ENCODE peak calls at places on chromosomes 12 and 14, in ten cellular contexts. N is PC-9; B is prostate gland; K is psoas muscle; Z is adrenal gland; C is A549; D is fibroblast of lung; H is heart right ventricle; I is cardiac muscle cell; F is CD8-positive, alpha-beta T cell. T is an unnamed sample.

GRCh38 chr12:6278439-6279255 is 31.8 kb upstream of the PLEKHG6 start:
- DNase-seq in N (peak; percentile 99), B (peak; percentile 84), K (peak; percentile 93), Z (peak; percentile 87), C (peak; percentile 71), D (peak; percentile 74), H (peak; percentile 88), I (peak; percentile 87), F (peak; percentile 93), T (peak; percentile 92)

GRCh38 chr14:56247495-56248087 is 129.4 kb downstream of the PELI2 start:
- DNase-seq in N (no peak), B (no peak), K (no peak), Z (peak; percentile 15), C (no peak), D (peak; percentile 25), H (no peak), I (peak; percentile 35), F (no peak), T (no peak)

GRCh38 chr12:29041621-29042020 is 107.5 kb upstream of the FAR2 start:
- DNase-seq in N (no peak), B (no peak), K (no peak), Z (no peak), C (no peak), D (peak; percentile 88), H (no peak), I (peak; percentile 72), F (no peak), T (no peak)

GRCh38 chr12:7501031-7501585 is 2.5 kb downstream of the CD163 start:
- DNase-seq in N (peak; percentile 9), B (no peak), K (no peak), Z (no peak), C (no peak), D (peak; percentile 9), H (no peak), I (no peak), F (no peak), T (no peak)

GRCh38 chr12:94938583-94938982 is 64.9 kb downstream of the NDUFA12 start:
- DNase-seq in N (no peak), B (no peak), K (no peak), Z (no peak), C (no peak), D (no peak), H (no peak), I (no peak), F (no peak), T (no peak)

GRCh38 chr12:24418157-24418556 is 468.7 kb upstream of the SOX5 start:
- DNase-seq in N (no peak), B (no peak), K (no peak), Z (no peak), C (no peak), D (peak; percentile 61), H (no peak), I (no peak), F (no peak), T (no peak)

GRCh38 chr12:89524201-89525001 is at the start of gene GALNT4:
- DNase-seq in N (peak; percentile 82), B (peak; percentile 86), K (peak; percentile 91), Z (peak; percentile 89), C (peak; percentile 95), D (peak; percentile 84), H (peak; percentile 83), I (peak; percentile 92), F (peak; percentile 82), T (peak; percentile 92)

GRCh38 chr14:66395300-66395699 is 90.9 kb upstream of the CCDC196 start:
- DNase-seq in N (peak; percentile 10), B (no peak), K (no peak), Z (no peak), C (no peak), D (no peak), H (no peak), I (no peak), F (no peak), T (no peak)

GRCh38 chr14:71720978-71721624 is 211.1 kb upstream of the RGS6 start:
- DNase-seq in N (peak; percentile 7), B (no peak), K (no peak), Z (peak; percentile 67), C (peak; percentile 43), D (peak; percentile 81), H (no peak), I (peak; percentile 91), F (no peak), T (no peak)

GRCh38 chr14:104436047-104436531 is 143.5 kb upstream of the C14orf180 start:
- DNase-seq in N (no peak), B (no peak), K (peak; percentile 80), Z (peak; percentile 65), C (no peak), D (peak; percentile 17), H (peak; percentile 86), I (peak; percentile 95), F (no peak), T (peak; percentile 74)

GRCh38 chr12:12613334-12613733 is 1.7 kb downstream of the CREBL2 start:
- DNase-seq in N (no peak), B (no peak), K (no peak), Z (no peak), C (no peak), D (no peak), H (no peak), I (no peak), F (no peak), T (no peak)

GRCh38 chr12:664779-665092 is 1.5 kb upstream of the NINJ2 start:
- DNase-seq in N (no peak), B (no peak), K (no peak), Z (no peak), C (no peak), D (no peak), H (no peak), I (no peak), F (no peak), T (no peak)

GRCh38 chr12:661720-662486 is 1.3 kb downstream of the NINJ2 start:
- DNase-seq in N (no peak), B (no peak), K (no peak), Z (no peak), C (no peak), D (no peak), H (peak; percentile 52), I (no peak), F (no peak), T (no peak)

GRCh38 chr12:664075-664778 is 982 bp upstream of the NINJ2 start:
- DNase-seq in N (no peak), B (no peak), K (no peak), Z (no peak), C (no peak), D (no peak), H (no peak), I (no peak), F (no peak), T (no peak)

GRCh38 chr12:663293-663871 is at the start of gene NINJ2:
- DNase-seq in N (no peak), B (no peak), K (no peak), Z (no peak), C (no peak), D (no peak), H (peak; percentile 25), I (peak; percentile 44), F (no peak), T (no peak)

GRCh38 chr12:662541-663292 is 528 bp downstream of the NINJ2 start:
- DNase-seq in N (no peak), B (no peak), K (no peak), Z (no peak), C (no peak), D (peak; percentile 25), H (no peak), I (peak; percentile 61), F (no peak), T (no peak)
- H3K4me3 ChIP-seq in N (no peak overlapping the region), B (no peak overlapping the region), K (peak overlapping the region; percentile 15), Z (no peak overlapping the region), C (no peak overlapping the region), D (no peak overlapping the region), H (peak overlapping the region; percentile 38), I (no peak overlapping the region), F (no peak overlapping the region), T (peak overlapping the region; percentile 14)

GRCh38 chr14:60980811-60981625 is at the start of the genes SLC38A6 and TRMT5:
- DNase-seq in N (peak; percentile 95), B (peak; percentile 94), K (peak; percentile 97), Z (peak; percentile 93), C (peak; percentile 87), D (peak; percentile 98), H (peak; percentile 92), I (peak; percentile 98), F (peak; percentile 94), T (peak; percentile 94)
- H3K27ac ChIP-seq in N (peak within 1 kb of the TSS; percentile 78), B (peak within 1 kb of the TSS; percentile 86), K (peak within 1 kb of the TSS; percentile 98), Z (peak within 1 kb of the TSS; percentile 88), C (peak within 1 kb of the TSS; percentile 95), D (peak within 1 kb of the TSS; percentile 95), H (peak within 1 kb of the TSS; percentile 78), I (peak within 1 kb of the TSS; percentile 59), F (peak within 1 kb of the TSS; percentile 92), T (peak within 1 kb of the TSS; percentile 91)

GRCh38 chr14:96129128-96129736 is 75.4 kb upstream of the BDKRB2 start:
- DNase-seq in N (no peak), B (no peak), K (no peak), Z (no peak), C (no peak), D (no peak), H (no peak), I (no peak), F (no peak), T (no peak)

GRCh38 chr14:96130391-96130790 is 74.2 kb upstream of the BDKRB2 start:
- DNase-seq in N (no peak), B (no peak), K (no peak), Z (no peak), C (no peak), D (no peak), H (no peak), I (no peak), F (no peak), T (no peak)

GRCh38 chr14:96126339-96126770 is 78.3 kb upstream of the BDKRB2 start:
- DNase-seq in N (no peak), B (no peak), K (no peak), Z (no peak), C (no peak), D (no peak), H (no peak), I (peak; percentile 46), F (peak; percentile 52), T (no peak)

GRCh38 chr14:96125536-96125935 is 79.1 kb upstream of the BDKRB2 start:
- DNase-seq in N (no peak), B (no peak), K (no peak), Z (peak; percentile 16), C (no peak), D (no peak), H (no peak), I (peak; percentile 69), F (peak; percentile 36), T (no peak)

DNA sequence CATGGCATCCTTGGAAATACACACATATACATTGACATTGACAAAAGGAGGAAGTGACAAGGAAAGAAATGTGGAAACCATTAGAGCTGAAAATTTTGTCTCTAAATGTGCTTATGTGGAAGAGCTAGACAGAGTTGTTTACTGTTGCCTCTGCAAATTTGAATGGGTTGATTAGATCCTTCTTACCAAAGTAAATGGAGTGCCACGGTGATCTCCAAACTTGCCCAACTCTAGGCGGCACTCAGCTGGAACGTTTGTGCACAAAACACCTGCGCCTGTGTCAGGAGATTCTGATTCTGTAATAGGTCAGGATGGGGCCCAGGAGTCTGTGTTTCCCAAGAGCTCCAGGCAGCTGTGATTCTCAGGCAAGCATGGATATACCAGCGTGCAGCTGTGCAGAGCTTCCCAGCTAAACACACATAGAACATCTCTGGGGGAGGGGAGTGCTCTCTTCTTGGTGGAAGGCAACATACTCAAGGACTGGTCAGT is 77.8 kb upstream of the BDKRB2 start:
- DNase-seq in N (no peak), B (no peak), K (no peak), Z (no peak), C (no peak), D (no peak), H (no peak), I (no peak), F (peak; percentile 29), T (no peak)
- H3K4me3 ChIP-seq in N (no peak overlapping the region), B (no peak overlapping the region), K (no peak overlapping the region), Z (no peak overlapping the region), C (no peak overlapping the region), D (no peak overlapping the region), H (no peak overlapping the region), I (no peak overlapping the region), F (no peak overlapping the region), T (no peak overlapping the region)

GRCh38 chr14:21350539-21350938 is 33.3 kb downstream of the SUPT16H start:
- DNase-seq in N (no peak), B (no peak), K (no peak), Z (no peak), C (no peak), D (no peak), H (no peak), I (no peak), F (no peak), T (no peak)
- H3K27ac ChIP-seq in N (no peak overlapping the region), B (no peak overlapping the region), K (no peak overlapping the region), Z (no peak overlapping the region), C (no peak overlapping the region), D (no peak overlapping the region), H (no peak overlapping the region), I (peak overlapping the region; percentile 60), F (no peak overlapping the region), T (no peak overlapping the region)